ENCODE peak calls at places on chromosomes 11 and 22, in eight cellular contexts. T, D, K, S, W, B, O and G are unnamed samples.
A peak's percentile ranks its signal among the peaks of the same experiment; 100 is the strongest.

GRCh38 chr22:22343603-22344276 is 99.2 kb downstream of the VPREB1 start:
- DNase-seq in K (no peak), O (peak; percentile 58), W (no peak), B (no peak), S (no peak), D (no peak), T (no peak), G (no peak)

GRCh38 chr11:8086001-8086479 is 5.0 kb downstream of the TUB start:
- DNase-seq in O (no peak), W (no peak), B (no peak), K (no peak), S (no peak), D (no peak), T (no peak), G (no peak)

GRCh38 chr11:4454031-4454430 is 4.9 kb downstream of the OR52K2 start:
- DNase-seq in S (no peak), B (no peak), T (no peak), K (no peak), O (no peak), W (no peak), D (no peak), G (no peak)

GRCh38 chr11:77014669-77015068 is 19.5 kb upstream of the B3GNT6 start:
- DNase-seq in S (no peak), K (no peak), T (no peak), D (no peak), W (no peak), B (no peak), O (no peak), G (no peak)

GRCh38 chr11:45149483-45150056 is 3.1 kb downstream of the PRDM11 start:
- DNase-seq in K (no peak), D (no peak), O (no peak), W (no peak), S (no peak), T (no peak), B (no peak), G (no peak)

GRCh38 chr11:95165638-95166037 is 65.4 kb downstream of the SESN3 start:
- DNase-seq in W (no peak), S (no peak), B (no peak), O (no peak), K (no peak), T (no peak), D (no peak), G (no peak)

GRCh38 chr11:394034-394857 is at the start of gene PKP3:
- DNase-seq in B (peak; percentile 88), K (no peak), T (peak; percentile 93), O (no peak), D (peak; percentile 71), W (no peak), S (no peak), G (peak; percentile 61)

GRCh38 chr11:2083411-2083810 is 55.8 kb downstream of the IGF2 start:
- DNase-seq in B (no peak), D (no peak), O (no peak), W (no peak), S (no peak), T (no peak), K (no peak), G (no peak)

GRCh38 chr11:9982127-9982795 is 311.8 kb downstream of the SBF2 start:
- DNase-seq in S (no peak), K (no peak), B (no peak), D (peak; percentile 54), W (no peak), T (peak; percentile 54), O (no peak), G (no peak)

GRCh38 chr11:93411705-93412104 is 81.2 kb downstream of the DEUP1 start:
- DNase-seq in B (no peak), O (no peak), K (no peak), S (no peak), W (no peak), D (no peak), T (no peak), G (no peak)

GRCh38 chr11:32448232-32448631 is 12.9 kb upstream of the WT1 start:
- DNase-seq in K (no peak), T (peak; percentile 74), B (no peak), S (no peak), W (no peak), D (peak; percentile 59), O (peak; percentile 5), G (no peak)

GRCh38 chr11:59918987-59919589 is 19.1 kb upstream of the OOSP1 start:
- DNase-seq in T (peak; percentile 91), D (peak; percentile 81), S (no peak), B (no peak), W (no peak), K (no peak), O (peak; percentile 64), G (no peak)

GRCh38 chr11:18731949-18732821 is 6.2 kb upstream of the IGSF22 start:
- DNase-seq in W (peak; percentile 58), B (no peak), K (peak; percentile 56), T (peak; percentile 70), S (peak; percentile 75), O (peak; percentile 67), D (peak; percentile 49), G (peak; percentile 64)

GRCh38 chr11:17544181-17544622 is at the start of gene USH1C:
- DNase-seq in W (no peak), S (no peak), B (no peak), O (no peak), K (no peak), T (no peak), D (no peak), G (no peak)

GRCh38 chr11:126332221-126332711 is 23.2 kb upstream of the ST3GAL4 start:
- DNase-seq in S (no peak), D (peak; percentile 90), K (no peak), W (no peak), O (no peak), B (no peak), T (peak; percentile 95), G (no peak)

GRCh38 chr11:45652781-45653180 is 12.6 kb downstream of the CHST1 start:
- DNase-seq in K (no peak), O (no peak), W (no peak), S (no peak), D (peak; percentile 81), B (peak; percentile 4), T (peak; percentile 9), G (no peak)

GRCh38 chr22:26746311-26746710 is 88.9 kb downstream of the MIAT start:
- DNase-seq in B (no peak), D (no peak), W (no peak), T (no peak), S (no peak), K (no peak), O (no peak), G (no peak)

GRCh38 chr11:34251640-34251980 is 106.2 kb downstream of the ABTB2 start:
- DNase-seq in O (no peak), D (peak; percentile 50), T (no peak), K (no peak), B (no peak), W (no peak), S (no peak), G (no peak)

GRCh38 chr11:122069946-122070345 is 46.1 kb downstream of the BLID start:
- DNase-seq in D (peak; percentile 82), W (no peak), S (no peak), T (peak; percentile 38), K (no peak), O (no peak), B (no peak), G (peak; percentile 46)

GRCh38 chr11:20873054-20873453 is 203.7 kb downstream of the NELL1 start:
- DNase-seq in T (peak; percentile 2), D (no peak), B (no peak), S (no peak), K (no peak), O (peak; percentile 24), W (no peak), G (peak; percentile 19)
- TF ChIP-seq CTCF in T (no peak), D (no peak), B (peak; percentile 19), S (no peak), K (no peak), O (peak; percentile 71), W (no peak), G (peak; percentile 71)

DNA sequence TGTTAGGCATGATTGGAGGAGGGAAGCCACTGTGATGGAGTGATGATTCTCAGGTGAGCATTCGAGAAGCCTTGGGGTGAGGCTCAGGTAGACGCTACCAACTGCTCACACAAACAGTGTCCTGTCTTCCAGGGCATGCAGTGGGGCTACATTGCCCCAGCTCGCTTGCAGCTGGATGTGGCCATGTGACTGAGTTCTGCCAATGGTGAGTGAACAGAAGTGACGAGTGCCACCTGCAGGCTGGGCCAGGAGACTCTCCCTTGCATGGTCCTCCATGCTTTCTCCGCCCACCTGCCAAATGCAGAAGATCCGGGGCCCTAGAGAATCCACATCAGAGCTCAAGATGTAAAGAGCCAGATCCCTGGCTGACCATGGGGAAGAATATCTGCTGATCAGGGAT is 195.9 kb downstream of the BCR start:
- DNase-seq in K (no peak), W (no peak), S (no peak), T (peak; percentile 42), O (peak; percentile 50), D (peak; percentile 25), B (no peak), G (no peak)
- TF ChIP-seq CTCF in K (no peak), W (peak; percentile 18), S (no peak), T (peak; percentile 44), O (peak; percentile 62), D (peak; percentile 23), B (peak; percentile 34), G (peak; percentile 30)

DNA sequence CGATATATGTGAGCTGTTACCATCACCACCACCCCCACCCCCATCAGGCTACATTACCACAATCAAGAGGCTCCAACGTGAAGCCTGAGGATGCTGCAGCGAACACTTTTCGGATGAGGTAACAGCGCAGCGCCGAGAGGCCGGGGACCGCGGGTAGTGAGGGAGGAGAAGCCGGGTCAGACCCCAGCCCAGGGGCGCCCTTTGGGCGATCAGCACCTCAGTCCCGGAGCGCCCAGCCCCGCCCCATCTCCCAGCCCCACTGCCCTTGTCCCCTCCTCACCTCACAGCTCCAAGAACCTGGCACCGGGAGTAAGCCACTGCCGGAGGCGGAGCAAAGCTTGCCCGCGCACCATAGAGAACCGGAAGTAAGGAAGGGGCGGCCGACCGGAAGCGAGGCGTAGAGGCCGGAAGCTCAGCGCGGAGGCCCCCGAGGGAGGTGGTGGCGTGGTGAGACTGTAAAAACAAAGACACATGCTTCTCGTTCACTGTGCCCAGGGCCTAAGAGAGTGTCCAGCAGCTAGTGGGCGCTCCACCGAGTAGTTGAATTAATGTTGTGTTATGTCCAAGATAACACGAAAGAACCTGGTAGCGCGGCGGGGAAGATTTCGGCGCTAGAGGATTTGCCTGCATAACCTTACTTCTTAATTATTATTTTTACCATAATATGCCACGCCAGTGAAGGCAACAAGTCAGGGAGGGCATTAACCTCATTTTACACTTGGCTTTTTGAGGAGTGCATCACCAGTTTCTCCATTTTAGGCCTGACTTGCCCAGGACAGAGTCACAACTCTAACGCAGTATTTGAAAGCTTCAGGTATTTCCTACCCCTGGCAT is at the start of gene THOC5:
- DNase-seq in K (peak; percentile 84), D (peak; percentile 96), S (peak; percentile 89), T (peak; percentile 90), O (peak; percentile 93), W (peak; percentile 88), B (peak; percentile 75), G (peak; percentile 79)
- TF ChIP-seq CTCF in K (no peak), D (peak; percentile 72), S (no peak), T (peak; percentile 79), O (peak; percentile 74), W (no peak), B (peak; percentile 84), G (peak; percentile 57)

DNA sequence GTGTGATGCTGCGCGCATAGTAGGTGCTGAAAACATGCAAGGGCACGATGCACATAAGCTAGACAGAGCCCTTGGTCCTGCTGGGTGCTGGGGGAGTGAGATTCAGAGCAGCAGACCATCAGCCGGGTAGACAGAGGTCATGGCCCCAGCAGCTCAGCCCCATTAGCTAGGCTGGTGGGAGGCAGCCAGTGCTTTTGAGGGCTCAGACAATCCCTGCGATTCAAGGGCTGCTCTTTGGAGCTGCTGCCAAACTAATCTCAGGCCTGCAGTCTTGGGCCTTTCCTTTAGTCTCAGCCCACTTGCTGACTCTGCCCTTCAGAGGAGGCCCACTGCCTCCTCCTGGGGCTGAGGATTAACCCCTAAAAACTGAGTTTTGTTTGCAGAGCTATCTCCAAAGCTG is 256.7 kb upstream of the CADM1 start:
- DNase-seq in W (no peak), T (no peak), O (no peak), K (no peak), S (no peak), D (no peak), B (no peak), G (no peak)
- TF ChIP-seq CTCF in W (no peak), T (no peak), O (no peak), K (no peak), S (no peak), D (no peak), B (no peak), G (no peak)